ENCODE peak calls at places on chromosomes 12 and 14, in six cellular contexts. K is Peyer's patch; J is cardiac fibroblast; M is stomach; U is CD8-positive, alpha-beta T cell; D is sigmoid colon. X is an unnamed sample.

GRCh38 chr12:126343352-126343751 is 1278.1 kb downstream of the AACS start:
- DNase-seq in K (no peak), J (no peak), M (no peak), U (no peak), D (no peak), X (no peak)

GRCh38 chr14:28774764-28775738 is 8.5 kb downstream of the FOXG1 start:
- DNase-seq in K (no peak), J (no peak), M (no peak), U (no peak), D (no peak), X (no peak)

GRCh38 chr14:99465288-99465687 is 15.4 kb downstream of the SETD3 start:
- DNase-seq in K (no peak), J (no peak), M (no peak), U (no peak), D (no peak), X (no peak)

GRCh38 chr12:10288989-10289388 is 18.7 kb upstream of the KLRD1 start:
- DNase-seq in K (no peak), J (no peak), M (no peak), U (no peak), D (no peak), X (no peak)

GRCh38 chr12:77062846-77063461 is 2.4 kb downstream of the E2F7 start:
- DNase-seq in K (no peak), J (peak), M (peak), U (no peak), D (no peak), X (no peak)

GRCh38 chr12:52926596-52927241 is 21.8 kb upstream of the KRT8 start:
- DNase-seq in K (no peak), J (no peak), M (no peak), U (no peak), D (no peak), X (no peak)

GRCh38 chr12:131012279-131013069 is 58.8 kb downstream of the ADGRD1 start:
- DNase-seq in K (no peak), J (no peak), M (no peak), U (no peak), D (no peak), X (no peak)

GRCh38 chr12:63151061-63151897 is at the start of gene AVPR1A:
- DNase-seq in K (no peak), J (no peak), M (no peak), U (no peak), D (no peak), X (no peak)

GRCh38 chr12:14959463-14959862 is 1.9 kb downstream of the ARHGDIB start:
- DNase-seq in K (no peak), J (peak), M (no peak), U (no peak), D (no peak), X (no peak)

GRCh38 chr12:39892146-39892545 is 213.7 kb downstream of the SLC2A13 start:
- DNase-seq in K (no peak), J (peak), M (no peak), U (no peak), D (no peak), X (no peak)

GRCh38 chr12:17976202-17976601 is 113.8 kb downstream of the RERGL start:
- DNase-seq in K (no peak), J (peak), M (no peak), U (no peak), D (no peak), X (no peak)

GRCh38 chr12:57844725-57845477 is 1.6 kb downstream of the CTDSP2 start:
- DNase-seq in K (peak), J (peak), M (peak), U (peak), D (peak), X (no peak)

GRCh38 chr12:51622564-51622963 is 31.5 kb downstream of the SCN8A start:
- DNase-seq in K (no peak), J (peak), M (no peak), U (no peak), D (no peak), X (peak)

DNA sequence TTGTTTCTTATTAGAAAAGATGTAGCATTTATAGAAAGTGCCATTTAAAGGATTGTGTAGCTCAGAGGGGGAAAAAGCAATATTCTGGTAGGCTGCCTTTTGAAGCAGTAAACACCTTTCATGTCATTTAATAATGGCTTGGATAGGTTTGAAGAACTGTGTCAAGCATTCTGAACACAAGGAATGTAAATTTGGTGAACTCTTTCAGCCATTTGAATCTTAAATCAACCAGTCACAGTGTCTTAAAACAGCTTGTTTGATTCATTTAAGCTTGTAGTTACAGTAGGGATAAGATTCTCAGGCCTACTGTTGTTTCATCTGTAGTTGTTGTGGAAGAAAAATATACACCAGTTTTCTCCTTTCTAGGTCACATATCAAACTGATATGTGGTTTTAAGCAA is 299.4 kb upstream of the NOVA1 start:
- DNase-seq in K (no peak), J (no peak), M (no peak), U (no peak), D (no peak), X (no peak)
- H3K4me3 ChIP-seq in K (no peak), J (no peak), M (no peak), U (no peak), D (no peak), X (no peak)

GRCh38 chr14:51370758-51371386 is 130.8 kb downstream of the TMX1 start:
- DNase-seq in K (no peak), J (peak), M (no peak), U (no peak), D (no peak), X (no peak)

GRCh38 chr14:51368721-51369163 is 128.7 kb downstream of the TMX1 start:
- DNase-seq in K (no peak), J (peak), M (no peak), U (no peak), D (no peak), X (no peak)

GRCh38 chr14:51365241-51365940 is 125.3 kb downstream of the TMX1 start:
- DNase-seq in K (no peak), J (peak), M (no peak), U (no peak), D (no peak), X (no peak)

GRCh38 chr14:51367600-51367931 is 127.5 kb downstream of the TMX1 start:
- DNase-seq in K (no peak), J (peak), M (no peak), U (no peak), D (no peak), X (no peak)

GRCh38 chr14:51369814-51370213 is 129.8 kb downstream of the TMX1 start:
- DNase-seq in K (no peak), J (peak), M (no peak), U (no peak), D (no peak), X (no peak)
- TF ChIP-seq CTCF in K (peak), J (peak), M (no peak), U (peak), D (no peak), X (no peak)

DNA sequence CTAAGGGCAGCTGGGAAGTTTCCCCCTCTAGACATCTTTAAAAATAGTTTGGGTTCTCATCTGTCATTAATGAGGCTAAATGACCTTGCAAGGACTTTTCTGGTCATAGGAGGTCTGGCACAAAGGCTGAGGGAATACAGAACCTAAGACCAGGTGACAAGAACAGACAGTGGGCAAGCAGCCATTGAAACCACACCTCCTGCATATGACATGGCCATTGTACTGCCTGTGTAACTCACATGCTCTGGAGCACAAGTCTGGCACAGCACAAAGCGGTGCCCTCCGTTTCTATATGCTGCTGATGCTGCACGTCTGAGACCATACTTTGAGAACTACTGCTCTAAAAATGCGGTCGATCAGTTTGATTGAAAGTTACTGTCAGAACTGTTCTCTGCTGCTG is 143.3 kb downstream of the APAF1 start:
- DNase-seq in K (no peak), J (no peak), M (no peak), U (no peak), D (no peak), X (no peak)
- H3K4me3 ChIP-seq in K (no peak), J (no peak), M (no peak), U (no peak), D (no peak), X (no peak)

DNA sequence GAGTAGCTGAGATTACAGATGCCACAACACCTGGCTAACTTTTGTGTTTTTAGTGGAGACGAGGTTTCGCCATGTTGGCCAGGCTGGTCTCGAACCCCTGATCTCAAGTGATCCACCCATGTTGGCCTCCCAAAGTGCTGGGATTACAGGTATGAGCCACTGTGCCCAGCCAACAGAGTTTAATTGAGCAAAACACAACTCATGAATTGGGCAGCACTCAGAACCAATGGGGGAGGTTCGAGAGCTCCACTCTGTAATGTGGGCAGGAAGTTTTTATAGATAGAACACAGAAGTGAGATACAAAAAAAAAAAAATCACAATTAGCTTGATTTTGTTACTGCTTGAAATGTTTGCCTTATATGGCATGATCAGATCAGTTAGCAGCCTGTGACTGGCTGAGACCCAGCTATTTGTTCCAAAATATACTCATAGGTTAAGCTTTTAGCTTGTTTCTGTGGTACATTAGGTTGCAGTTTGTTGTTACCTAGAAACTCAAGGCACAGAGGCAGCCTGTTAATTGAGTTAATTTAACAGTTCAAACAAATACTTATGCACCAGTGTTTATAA is 1.4 kb upstream of the P2RX2 start:
- DNase-seq in K (no peak), J (no peak), M (no peak), U (no peak), D (no peak), X (no peak)
- TF ChIP-seq CTCF in K (no peak), J (no peak), M (no peak), U (no peak), D (no peak), X (no peak)

GRCh38 chr14:59358774-59359173 is 106.4 kb downstream of the GPR135 start:
- DNase-seq in K (no peak), J (no peak), M (no peak), U (no peak), D (no peak), X (no peak)

GRCh38 chr14:59358105-59358504 is 107.1 kb downstream of the GPR135 start:
- DNase-seq in K (no peak), J (peak), M (no peak), U (no peak), D (peak), X (peak)

GRCh38 chr14:59356783-59357182 is 108.4 kb downstream of the GPR135 start:
- DNase-seq in K (peak), J (no peak), M (no peak), U (no peak), D (no peak), X (no peak)

GRCh38 chr14:59360923-59361794 is 104.0 kb downstream of the GPR135 start:
- DNase-seq in K (no peak), J (peak), M (peak), U (no peak), D (peak), X (peak)

GRCh38 chr14:59359451-59360124 is 105.6 kb downstream of the GPR135 start:
- DNase-seq in K (no peak), J (no peak), M (no peak), U (no peak), D (no peak), X (no peak)
- H3K4me3 ChIP-seq in K (no peak), J (no peak), M (no peak), U (no peak), D (no peak), X (no peak)

GRCh38 chr12:87182696-87183233 is 846.4 kb downstream of the C12orf50 start:
- DNase-seq in K (no peak), J (no peak), M (no peak), U (no peak), D (no peak), X (no peak)

GRCh38 chr12:87185367-87185766 is 843.8 kb downstream of the C12orf50 start:
- DNase-seq in K (no peak), J (no peak), M (no peak), U (no peak), D (no peak), X (no peak)
- TF ChIP-seq CTCF in K (no peak), J (no peak), M (no peak), U (no peak), D (no peak), X (no peak)

GRCh38 chr14:91371990-91372375 is 45.6 kb downstream of the CCDC88C start:
- DNase-seq in K (no peak), J (no peak), M (no peak), U (no peak), D (no peak), X (no peak)

GRCh38 chr14:91371011-91371989 is 46.3 kb downstream of the CCDC88C start:
- DNase-seq in K (no peak), J (no peak), M (no peak), U (no peak), D (no peak), X (no peak)

GRCh38 chr14:91367173-91368171 is 50.1 kb downstream of the CCDC88C start:
- DNase-seq in K (peak), J (peak), M (peak), U (no peak), D (no peak), X (peak)

GRCh38 chr14:91368681-91369416 is 48.8 kb downstream of the CCDC88C start:
- DNase-seq in K (no peak), J (no peak), M (no peak), U (no peak), D (no peak), X (no peak)

GRCh38 chr14:91369628-91370445 is 47.8 kb downstream of the CCDC88C start:
- DNase-seq in K (no peak), J (no peak), M (no peak), U (no peak), D (no peak), X (no peak)
- H3K4me3 ChIP-seq in K (no peak), J (no peak), M (no peak), U (peak), D (no peak), X (no peak)

GRCh38 chr12:67217647-67218046 is 51.5 kb upstream of the CAND1 start:
- DNase-seq in K (no peak), J (no peak), M (no peak), U (no peak), D (no peak), X (no peak)

GRCh38 chr12:67222302-67222701 is 46.9 kb upstream of the CAND1 start:
- DNase-seq in K (no peak), J (peak), M (no peak), U (no peak), D (no peak), X (no peak)

GRCh38 chr12:67223225-67223624 is 45.9 kb upstream of the CAND1 start:
- DNase-seq in K (peak), J (no peak), M (no peak), U (no peak), D (no peak), X (no peak)

DNA sequence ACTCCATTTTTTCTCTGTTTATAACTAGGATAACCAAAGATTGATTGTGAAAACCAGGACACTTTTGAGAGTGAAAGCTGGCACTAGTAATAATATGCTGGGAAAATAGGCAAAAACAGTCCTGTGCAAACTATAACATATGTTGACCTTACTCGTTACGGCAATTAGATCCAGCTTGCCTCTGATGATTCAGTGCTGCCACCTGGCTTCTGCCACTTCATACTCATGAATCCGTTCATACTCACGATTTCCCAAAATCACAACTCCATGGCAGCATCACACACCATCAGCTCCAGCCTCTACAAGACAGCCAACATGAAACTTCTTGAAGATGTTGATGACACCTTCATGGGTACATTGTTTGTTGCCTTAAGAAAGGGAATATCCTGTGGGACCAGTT is 49.1 kb upstream of the CAND1 start:
- DNase-seq in K (no peak), J (peak), M (no peak), U (no peak), D (no peak), X (no peak)
- TF ChIP-seq CTCF in K (peak), J (no peak), M (peak), U (no peak), D (no peak), X (peak)